ENCODE peak calls at places on chromosome 12, in seven cellular contexts. Y, Q, L, N, C, I and T are unnamed samples.

GRCh38 chr12:110948041-110948440 is 27.7 kb upstream of the MYL2 start:
- DNase-seq in Y (no peak), Q (no peak), L (no peak), N (no peak), C (no peak), I (no peak), T (no peak)

GRCh38 chr12:81757731-81758325 is 1.3 kb downstream of the PPFIA2 start:
- DNase-seq in Y (no peak), Q (no peak), L (no peak), N (no peak), C (no peak), I (no peak), T (no peak)

GRCh38 chr12:64609543-64610091 is 678 bp upstream of the RASSF3 start:
- DNase-seq in Y (peak; percentile 20), Q (no peak), L (peak; percentile 49), N (peak; percentile 12), C (no peak), I (no peak), T (no peak)

GRCh38 chr12:70847871-70848270 is 72.7 kb downstream of the PTPRR start:
- DNase-seq in Y (no peak), Q (no peak), L (no peak), N (no peak), C (no peak), I (no peak), T (no peak)

GRCh38 chr12:8913702-8914032 is 642 bp upstream of the PHC1 start:
- DNase-seq in Y (no peak), Q (no peak), L (peak; percentile 2), N (no peak), C (no peak), I (no peak), T (no peak)

GRCh38 chr12:103444983-103445382 is 50.8 kb downstream of the C12orf42 start:
- DNase-seq in Y (no peak), Q (no peak), L (no peak), N (no peak), C (no peak), I (no peak), T (no peak)

GRCh38 chr12:67772276-67773169 is 124.0 kb downstream of the DYRK2 start:
- DNase-seq in Y (peak; percentile 76), Q (no peak), L (no peak), N (peak; percentile 43), C (peak; percentile 32), I (no peak), T (no peak)

GRCh38 chr12:53596920-53597363 is 29.2 kb downstream of the ATF7 start:
- DNase-seq in Y (peak; percentile 59), Q (no peak), L (no peak), N (no peak), C (no peak), I (no peak), T (no peak)

GRCh38 chr12:3419538-3419937 is 71.5 kb upstream of the PRMT8 start:
- DNase-seq in Y (no peak), Q (no peak), L (no peak), N (no peak), C (no peak), I (no peak), T (no peak)

GRCh38 chr12:68794653-68795253 is 13.2 kb upstream of the MDM2 start:
- DNase-seq in Y (peak; percentile 86), Q (no peak), L (no peak), N (no peak), C (no peak), I (no peak), T (no peak)

GRCh38 chr12:91914701-91915100 is 230.9 kb downstream of the BTG1 start:
- DNase-seq in Y (no peak), Q (no peak), L (no peak), N (no peak), C (no peak), I (no peak), T (no peak)

GRCh38 chr12:89307665-89308253 is 44.5 kb downstream of the DUSP6 start:
- DNase-seq in Y (no peak), Q (no peak), L (no peak), N (no peak), C (no peak), I (no peak), T (no peak)

GRCh38 chr12:8065991-8066594 is at the start of gene C3AR1:
- DNase-seq in Y (peak; percentile 79), Q (no peak), L (peak; percentile 74), N (no peak), C (no peak), I (peak; percentile 53), T (peak; percentile 39)

GRCh38 chr12:46268349-46268616 is 560 bp downstream of the SLC38A1 start:
- DNase-seq in Y (peak; percentile 19), Q (no peak), L (peak; percentile 55), N (no peak), C (no peak), I (peak; percentile 36), T (peak; percentile 14)

GRCh38 chr12:2557589-2557988 is 237.2 kb upstream of the FKBP4 start:
- DNase-seq in Y (no peak), Q (no peak), L (no peak), N (no peak), C (no peak), I (no peak), T (no peak)

GRCh38 chr12:12376636-12377448 is 20.0 kb downstream of the BORCS5 start:
- DNase-seq in Y (peak; percentile 86), Q (no peak), L (peak; percentile 73), N (no peak), C (no peak), I (no peak), T (no peak)

GRCh38 chr12:57460457-57461325 is 1.1 kb downstream of the GLI1 start:
- DNase-seq in Y (no peak), Q (no peak), L (no peak), N (peak; percentile 46), C (peak; percentile 67), I (no peak), T (no peak)

GRCh38 chr12:15232959-15233358 is 11.7 kb upstream of the RERG start:
- DNase-seq in Y (no peak), Q (no peak), L (no peak), N (no peak), C (no peak), I (no peak), T (no peak)

GRCh38 chr12:15231493-15231892 is 10.3 kb upstream of the RERG start:
- DNase-seq in Y (no peak), Q (no peak), L (no peak), N (no peak), C (no peak), I (no peak), T (no peak)

GRCh38 chr12:15234508-15234907 is 13.3 kb upstream of the RERG start:
- DNase-seq in Y (no peak), Q (no peak), L (no peak), N (no peak), C (no peak), I (no peak), T (no peak)

GRCh38 chr12:15230751-15231150 is 9.5 kb upstream of the RERG start:
- DNase-seq in Y (no peak), Q (no peak), L (no peak), N (no peak), C (no peak), I (no peak), T (no peak)

GRCh38 chr12:15234011-15234410 is 12.8 kb upstream of the RERG start:
- DNase-seq in Y (no peak), Q (no peak), L (no peak), N (no peak), C (no peak), I (no peak), T (no peak)
- H3K9me3 ChIP-seq in Y (no peaks in the 10 kb centered on the region), Q (no peaks in the 10 kb centered on the region), L (no peaks in the 10 kb centered on the region), N (no peaks in the 10 kb centered on the region), C (no peaks in the 10 kb centered on the region), I (no peaks in the 10 kb centered on the region), T (no peaks in the 10 kb centered on the region)

DNA sequence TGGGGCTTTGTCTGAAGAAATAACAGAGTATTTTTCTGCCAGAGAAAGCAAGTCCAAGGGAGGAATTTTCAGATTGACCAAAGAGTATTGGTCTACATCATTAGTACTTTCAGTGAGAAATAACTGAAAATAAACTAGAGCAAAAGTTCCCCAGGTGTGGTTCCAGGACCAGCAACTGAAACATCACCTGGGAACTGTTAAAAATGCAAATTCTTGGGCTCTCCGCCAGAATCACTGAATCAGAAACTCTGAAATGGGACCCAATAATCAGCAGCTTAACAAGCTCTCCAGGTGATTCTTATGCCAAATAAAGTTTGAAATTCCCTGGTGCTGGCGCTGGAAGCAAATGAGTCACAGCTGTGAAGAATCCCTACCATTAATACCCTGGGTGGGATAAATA is 52.1 kb downstream of the EIF2S3B start:
- DNase-seq in Y (no peak), Q (no peak), L (no peak), N (no peak), C (no peak), I (no peak), T (no peak)
- H3K9me3 ChIP-seq in Y (no peaks in the 10 kb centered on the region), Q (no peaks in the 10 kb centered on the region), L (no peaks in the 10 kb centered on the region), N (no peaks in the 10 kb centered on the region), C (no peaks in the 10 kb centered on the region), I (no peaks in the 10 kb centered on the region), T (no peaks in the 10 kb centered on the region)

GRCh38 chr12:132386926-132387497 is 57.6 kb upstream of the GALNT9 start:
- DNase-seq in Y (no peak), Q (no peak), L (no peak), N (peak; percentile 6), C (peak; percentile 39), I (no peak), T (no peak)

GRCh38 chr12:132388379-132389015 is 59.1 kb upstream of the GALNT9 start:
- DNase-seq in Y (no peak), Q (no peak), L (no peak), N (no peak), C (peak; percentile 35), I (no peak), T (no peak)

GRCh38 chr12:132384916-132385315 is 55.5 kb upstream of the GALNT9 start:
- DNase-seq in Y (no peak), Q (no peak), L (no peak), N (peak; percentile 2), C (peak; percentile 2), I (no peak), T (no peak)

GRCh38 chr12:132385375-132385774 is 56.0 kb upstream of the GALNT9 start:
- DNase-seq in Y (no peak), Q (no peak), L (no peak), N (no peak), C (no peak), I (no peak), T (no peak)

GRCh38 chr12:132385923-132386751 is 56.7 kb upstream of the GALNT9 start:
- DNase-seq in Y (no peak), Q (no peak), L (no peak), N (peak; percentile 10), C (peak; percentile 27), I (no peak), T (no peak)
- H3K9me3 ChIP-seq in Y (no peaks in the 10 kb centered on the region), Q (no peaks in the 10 kb centered on the region), L (no peaks in the 10 kb centered on the region), N (no peaks in the 10 kb centered on the region), C (no peaks in the 10 kb centered on the region), I (no peaks in the 10 kb centered on the region), T (no peaks in the 10 kb centered on the region)

GRCh38 chr12:85557850-85558249 is 277.8 kb downstream of the ALX1 start:
- DNase-seq in Y (no peak), Q (no peak), L (no peak), N (no peak), C (no peak), I (no peak), T (no peak)

GRCh38 chr12:85558684-85559083 is 277.5 kb downstream of the RASSF9 start:
- DNase-seq in Y (no peak), Q (no peak), L (no peak), N (no peak), C (no peak), I (no peak), T (no peak)

GRCh38 chr12:85562765-85563164 is 273.4 kb downstream of the RASSF9 start:
- DNase-seq in Y (no peak), Q (no peak), L (no peak), N (no peak), C (no peak), I (no peak), T (no peak)

GRCh38 chr12:85559534-85559933 is 276.7 kb downstream of the RASSF9 start:
- DNase-seq in Y (no peak), Q (no peak), L (no peak), N (no peak), C (no peak), I (no peak), T (no peak)

GRCh38 chr12:85559127-85559526 is 277.1 kb downstream of the RASSF9 start:
- DNase-seq in Y (no peak), Q (no peak), L (no peak), N (no peak), C (no peak), I (no peak), T (no peak)
- H3K9me3 ChIP-seq in Y (no peaks in the 10 kb centered on the region), Q (no peaks in the 10 kb centered on the region), L (no peaks in the 10 kb centered on the region), N (no peaks in the 10 kb centered on the region), C (no peaks in the 10 kb centered on the region), I (no peaks in the 10 kb centered on the region), T (no peaks in the 10 kb centered on the region)